ENCODE peak calls at places on chromosomes 11 and 22, in five cellular contexts. One of them, this sample, is unnamed.
A peak's percentile ranks its signal among the peaks of the same experiment; 100 is the strongest.

GRCh38 chr11:36333897-36334296 is 37.8 kb downstream of the PRR5L start:
- DNase-seq in activated CD4-positive, alpha-beta T cell treated with anti-CD3 and anti-CD28 coated beads for 4 hours: no peak
- DNase-seq in left lung: no peak
- DNase-seq in NCI-H1105 treated with DMSO at 0.1 percent for 48 hours: peak; percentile 9
- DNase-seq in GM12865: peak; percentile 30
- DNase-seq in this sample: no peak

GRCh38 chr11:92837595-92837994 is 131.9 kb upstream of the MTNR1B start:
- DNase-seq in GM12865: no peak
- DNase-seq in activated CD4-positive, alpha-beta T cell treated with anti-CD3 and anti-CD28 coated beads for 4 hours: no peak
- DNase-seq in NCI-H1105 treated with DMSO at 0.1 percent for 48 hours: peak; percentile 20
- DNase-seq in left lung: no peak
- DNase-seq in this sample: no peak

GRCh38 chr22:43185860-43186261 is 1.1 kb downstream of the TTLL12 start:
- DNase-seq in GM12865: peak; percentile 18
- DNase-seq in left lung: peak; percentile 68
- DNase-seq in activated CD4-positive, alpha-beta T cell treated with anti-CD3 and anti-CD28 coated beads for 4 hours: no peak
- DNase-seq in NCI-H1105 treated with DMSO at 0.1 percent for 48 hours: peak; percentile 70
- DNase-seq in this sample: no peak

GRCh38 chr11:6746086-6746618 is 25.6 kb downstream of the OR2AG2 start:
- DNase-seq in activated CD4-positive, alpha-beta T cell treated with anti-CD3 and anti-CD28 coated beads for 4 hours: peak; percentile 41
- DNase-seq in left lung: no peak
- DNase-seq in GM12865: peak; percentile 87
- DNase-seq in NCI-H1105 treated with DMSO at 0.1 percent for 48 hours: no peak
- DNase-seq in this sample: peak; percentile 32

GRCh38 chr22:37675930-37676571 is 615 bp downstream of the LGALS1 start:
- DNase-seq in NCI-H1105 treated with DMSO at 0.1 percent for 48 hours: no peak
- DNase-seq in left lung: no peak
- DNase-seq in GM12865: peak; percentile 48
- DNase-seq in activated CD4-positive, alpha-beta T cell treated with anti-CD3 and anti-CD28 coated beads for 4 hours: peak; percentile 25
- DNase-seq in this sample: no peak

GRCh38 chr11:84408946-84409411 is 1122.8 kb upstream of the CCDC90B start:
- DNase-seq in left lung: no peak
- DNase-seq in GM12865: no peak
- DNase-seq in activated CD4-positive, alpha-beta T cell treated with anti-CD3 and anti-CD28 coated beads for 4 hours: no peak
- DNase-seq in NCI-H1105 treated with DMSO at 0.1 percent for 48 hours: no peak
- DNase-seq in this sample: no peak

GRCh38 chr11:44737686-44738085 is 10.9 kb downstream of the TSPAN18 start:
- DNase-seq in GM12865: no peak
- DNase-seq in NCI-H1105 treated with DMSO at 0.1 percent for 48 hours: no peak
- DNase-seq in activated CD4-positive, alpha-beta T cell treated with anti-CD3 and anti-CD28 coated beads for 4 hours: no peak
- DNase-seq in left lung: no peak
- DNase-seq in this sample: no peak

GRCh38 chr11:12085371-12086251 is 24.8 kb upstream of the MICAL2 start:
- DNase-seq in activated CD4-positive, alpha-beta T cell treated with anti-CD3 and anti-CD28 coated beads for 4 hours: no peak
- DNase-seq in NCI-H1105 treated with DMSO at 0.1 percent for 48 hours: no peak
- DNase-seq in left lung: no peak
- DNase-seq in GM12865: no peak
- DNase-seq in this sample: no peak

GRCh38 chr11:19777342-19778102 is 64.9 kb downstream of the NAV2 start:
- DNase-seq in GM12865: peak; percentile 83
- DNase-seq in left lung: no peak
- DNase-seq in activated CD4-positive, alpha-beta T cell treated with anti-CD3 and anti-CD28 coated beads for 4 hours: no peak
- DNase-seq in NCI-H1105 treated with DMSO at 0.1 percent for 48 hours: peak; percentile 50
- DNase-seq in this sample: no peak

GRCh38 chr11:87038235-87038960 is 664 bp downstream of the TMEM135 start:
- DNase-seq in NCI-H1105 treated with DMSO at 0.1 percent for 48 hours: no peak
- DNase-seq in left lung: no peak
- DNase-seq in GM12865: peak; percentile 33
- DNase-seq in activated CD4-positive, alpha-beta T cell treated with anti-CD3 and anti-CD28 coated beads for 4 hours: no peak
- DNase-seq in this sample: no peak

GRCh38 chr11:70771099-70771885 is 373.0 kb downstream of the CTTN start:
- DNase-seq in left lung: no peak
- DNase-seq in activated CD4-positive, alpha-beta T cell treated with anti-CD3 and anti-CD28 coated beads for 4 hours: no peak
- DNase-seq in GM12865: no peak
- DNase-seq in NCI-H1105 treated with DMSO at 0.1 percent for 48 hours: no peak
- DNase-seq in this sample: no peak

GRCh38 chr11:43895601-43896000 is 15.0 kb downstream of the ALKBH3 start:
- DNase-seq in GM12865: no peak
- DNase-seq in NCI-H1105 treated with DMSO at 0.1 percent for 48 hours: no peak
- DNase-seq in left lung: no peak
- DNase-seq in activated CD4-positive, alpha-beta T cell treated with anti-CD3 and anti-CD28 coated beads for 4 hours: no peak
- DNase-seq in this sample: no peak

GRCh38 chr22:31583861-31584485 is 78.0 kb downstream of the PISD start:
- DNase-seq in activated CD4-positive, alpha-beta T cell treated with anti-CD3 and anti-CD28 coated beads for 4 hours: no peak
- DNase-seq in left lung: no peak
- DNase-seq in GM12865: no peak
- DNase-seq in NCI-H1105 treated with DMSO at 0.1 percent for 48 hours: no peak
- DNase-seq in this sample: no peak

GRCh38 chr11:2325123-2325522 is 23.3 kb downstream of the TSPAN32 start:
- DNase-seq in left lung: no peak
- DNase-seq in GM12865: no peak
- DNase-seq in activated CD4-positive, alpha-beta T cell treated with anti-CD3 and anti-CD28 coated beads for 4 hours: no peak
- DNase-seq in NCI-H1105 treated with DMSO at 0.1 percent for 48 hours: no peak
- DNase-seq in this sample: no peak

GRCh38 chr22:46357711-46358505 is 22.4 kb downstream of the TRMU start:
- DNase-seq in left lung: peak; percentile 57
- DNase-seq in activated CD4-positive, alpha-beta T cell treated with anti-CD3 and anti-CD28 coated beads for 4 hours: no peak
- DNase-seq in GM12865: no peak
- DNase-seq in NCI-H1105 treated with DMSO at 0.1 percent for 48 hours: no peak
- DNase-seq in this sample: no peak

GRCh38 chr22:43972931-43973330 is 17.7 kb downstream of the SAMM50 start:
- DNase-seq in GM12865: no peak
- DNase-seq in activated CD4-positive, alpha-beta T cell treated with anti-CD3 and anti-CD28 coated beads for 4 hours: no peak
- DNase-seq in NCI-H1105 treated with DMSO at 0.1 percent for 48 hours: no peak
- DNase-seq in left lung: no peak
- DNase-seq in this sample: no peak

GRCh38 chr11:126683766-126684728 is 316.5 kb downstream of the KIRREL3 start:
- DNase-seq in GM12865: no peak
- DNase-seq in activated CD4-positive, alpha-beta T cell treated with anti-CD3 and anti-CD28 coated beads for 4 hours: no peak
- DNase-seq in left lung: peak; percentile 60
- DNase-seq in NCI-H1105 treated with DMSO at 0.1 percent for 48 hours: no peak
- DNase-seq in this sample: no peak

GRCh38 chr22:24191381-24191841 is 10.1 kb downstream of the SUSD2 start:
- DNase-seq in activated CD4-positive, alpha-beta T cell treated with anti-CD3 and anti-CD28 coated beads for 4 hours: no peak
- DNase-seq in left lung: no peak
- DNase-seq in GM12865: no peak
- DNase-seq in NCI-H1105 treated with DMSO at 0.1 percent for 48 hours: no peak
- DNase-seq in this sample: no peak

GRCh38 chr11:76824980-76825725 is 35.6 kb upstream of the ACER3 start:
- DNase-seq in activated CD4-positive, alpha-beta T cell treated with anti-CD3 and anti-CD28 coated beads for 4 hours: no peak
- DNase-seq in GM12865: no peak
- DNase-seq in left lung: no peak
- DNase-seq in NCI-H1105 treated with DMSO at 0.1 percent for 48 hours: peak; percentile 15
- DNase-seq in this sample: no peak

GRCh38 chr22:49147171-49147570 is 680.5 kb downstream of the BRD1 start:
- DNase-seq in activated CD4-positive, alpha-beta T cell treated with anti-CD3 and anti-CD28 coated beads for 4 hours: no peak
- DNase-seq in GM12865: no peak
- DNase-seq in NCI-H1105 treated with DMSO at 0.1 percent for 48 hours: no peak
- DNase-seq in left lung: no peak
- DNase-seq in this sample: no peak

GRCh38 chr22:32343929-32344328 is 13.7 kb upstream of the RFPL3 start:
- DNase-seq in GM12865: no peak
- DNase-seq in left lung: no peak
- DNase-seq in NCI-H1105 treated with DMSO at 0.1 percent for 48 hours: no peak
- DNase-seq in activated CD4-positive, alpha-beta T cell treated with anti-CD3 and anti-CD28 coated beads for 4 hours: no peak
- DNase-seq in this sample: no peak

GRCh38 chr11:35615911-35616900 is 2.1 kb upstream of the FJX1 start:
- DNase-seq in GM12865: peak; percentile 56
- DNase-seq in activated CD4-positive, alpha-beta T cell treated with anti-CD3 and anti-CD28 coated beads for 4 hours: peak; percentile 15
- DNase-seq in left lung: no peak
- DNase-seq in NCI-H1105 treated with DMSO at 0.1 percent for 48 hours: peak; percentile 80
- DNase-seq in this sample: no peak

GRCh38 chr11:34652191-34652958 is 31.5 kb downstream of the EHF start:
- DNase-seq in activated CD4-positive, alpha-beta T cell treated with anti-CD3 and anti-CD28 coated beads for 4 hours: no peak
- DNase-seq in NCI-H1105 treated with DMSO at 0.1 percent for 48 hours: no peak
- DNase-seq in GM12865: peak; percentile 39
- DNase-seq in left lung: no peak
- DNase-seq in this sample: no peak

GRCh38 chr22:27480487-27480886 is 321.1 kb downstream of the MN1 start:
- DNase-seq in GM12865: no peak
- DNase-seq in activated CD4-positive, alpha-beta T cell treated with anti-CD3 and anti-CD28 coated beads for 4 hours: no peak
- DNase-seq in left lung: no peak
- DNase-seq in NCI-H1105 treated with DMSO at 0.1 percent for 48 hours: peak; percentile 29
- DNase-seq in this sample: no peak

GRCh38 chr11:68707527-68707926 is 23.2 kb downstream of the GAL start:
- DNase-seq in activated CD4-positive, alpha-beta T cell treated with anti-CD3 and anti-CD28 coated beads for 4 hours: no peak
- DNase-seq in NCI-H1105 treated with DMSO at 0.1 percent for 48 hours: no peak
- DNase-seq in left lung: no peak
- DNase-seq in GM12865: no peak
- DNase-seq in this sample: no peak

GRCh38 chr11:14812776-14813175 is 79.3 kb downstream of the CYP2R1 start:
- DNase-seq in activated CD4-positive, alpha-beta T cell treated with anti-CD3 and anti-CD28 coated beads for 4 hours: no peak
- DNase-seq in NCI-H1105 treated with DMSO at 0.1 percent for 48 hours: no peak
- DNase-seq in left lung: no peak
- DNase-seq in GM12865: no peak
- DNase-seq in this sample: no peak

GRCh38 chr22:37197451-37198289 is 9.6 kb upstream of the C1QTNF6 start:
- DNase-seq in GM12865: no peak
- DNase-seq in NCI-H1105 treated with DMSO at 0.1 percent for 48 hours: peak; percentile 8
- DNase-seq in activated CD4-positive, alpha-beta T cell treated with anti-CD3 and anti-CD28 coated beads for 4 hours: no peak
- DNase-seq in left lung: peak; percentile 81
- DNase-seq in this sample: no peak

GRCh38 chr11:3826721-3827120 is 14.0 kb downstream of the RHOG start:
- DNase-seq in left lung: no peak
- DNase-seq in GM12865: no peak
- DNase-seq in NCI-H1105 treated with DMSO at 0.1 percent for 48 hours: no peak
- DNase-seq in activated CD4-positive, alpha-beta T cell treated with anti-CD3 and anti-CD28 coated beads for 4 hours: no peak
- DNase-seq in this sample: no peak

GRCh38 chr11:117945047-117945820 is 16.0 kb upstream of the TMPRSS13 start:
- DNase-seq in NCI-H1105 treated with DMSO at 0.1 percent for 48 hours: no peak
- DNase-seq in activated CD4-positive, alpha-beta T cell treated with anti-CD3 and anti-CD28 coated beads for 4 hours: no peak
- DNase-seq in left lung: no peak
- DNase-seq in GM12865: peak; percentile 56
- DNase-seq in this sample: no peak

GRCh38 chr11:109933126-109933525 is 160.1 kb upstream of the ZC3H12C start:
- DNase-seq in left lung: no peak
- DNase-seq in NCI-H1105 treated with DMSO at 0.1 percent for 48 hours: no peak
- DNase-seq in GM12865: no peak
- DNase-seq in activated CD4-positive, alpha-beta T cell treated with anti-CD3 and anti-CD28 coated beads for 4 hours: no peak
- DNase-seq in this sample: no peak

GRCh38 chr11:8652140-8652539 is 30.3 kb downstream of the TRIM66 start:
- DNase-seq in activated CD4-positive, alpha-beta T cell treated with anti-CD3 and anti-CD28 coated beads for 4 hours: no peak
- DNase-seq in NCI-H1105 treated with DMSO at 0.1 percent for 48 hours: peak; percentile 8
- DNase-seq in GM12865: no peak
- DNase-seq in left lung: no peak
- DNase-seq in this sample: no peak

GRCh38 chr22:25006354-25006753 is 53.8 kb downstream of the KIAA1671 start:
- DNase-seq in GM12865: no peak
- DNase-seq in NCI-H1105 treated with DMSO at 0.1 percent for 48 hours: no peak
- DNase-seq in activated CD4-positive, alpha-beta T cell treated with anti-CD3 and anti-CD28 coated beads for 4 hours: no peak
- DNase-seq in left lung: no peak
- DNase-seq in this sample: no peak

GRCh38 chr11:63769044-63769718 is 606 bp upstream of the ZFTA start:
- DNase-seq in NCI-H1105 treated with DMSO at 0.1 percent for 48 hours: no peak
- DNase-seq in activated CD4-positive, alpha-beta T cell treated with anti-CD3 and anti-CD28 coated beads for 4 hours: peak; percentile 41
- DNase-seq in GM12865: peak; percentile 48
- DNase-seq in left lung: peak; percentile 84
- DNase-seq in this sample: peak; percentile 20

GRCh38 chr11:126431401-126432064 is 76.0 kb downstream of the ST3GAL4 start:
- DNase-seq in NCI-H1105 treated with DMSO at 0.1 percent for 48 hours: no peak
- DNase-seq in activated CD4-positive, alpha-beta T cell treated with anti-CD3 and anti-CD28 coated beads for 4 hours: no peak
- DNase-seq in GM12865: no peak
- DNase-seq in left lung: no peak
- DNase-seq in this sample: no peak

GRCh38 chr11:109035261-109035660 is 370.4 kb downstream of the DDX10 start:
- DNase-seq in activated CD4-positive, alpha-beta T cell treated with anti-CD3 and anti-CD28 coated beads for 4 hours: no peak
- DNase-seq in NCI-H1105 treated with DMSO at 0.1 percent for 48 hours: no peak
- DNase-seq in left lung: no peak
- DNase-seq in GM12865: no peak
- DNase-seq in this sample: no peak

GRCh38 chr11:4626207-4627105 is 10.8 kb upstream of the OR51D1 start:
- DNase-seq in GM12865: peak; percentile 77
- DNase-seq in activated CD4-positive, alpha-beta T cell treated with anti-CD3 and anti-CD28 coated beads for 4 hours: peak; percentile 14
- DNase-seq in left lung: no peak
- DNase-seq in NCI-H1105 treated with DMSO at 0.1 percent for 48 hours: peak; percentile 80
- DNase-seq in this sample: peak; percentile 11

GRCh38 chr11:60767388-60767811 is 10.7 kb downstream of the MS4A15 start:
- DNase-seq in GM12865: no peak
- DNase-seq in activated CD4-positive, alpha-beta T cell treated with anti-CD3 and anti-CD28 coated beads for 4 hours: no peak
- DNase-seq in left lung: no peak
- DNase-seq in NCI-H1105 treated with DMSO at 0.1 percent for 48 hours: no peak
- DNase-seq in this sample: no peak

GRCh38 chr11:130915556-130916237 is 582 bp downstream of the SNX19 start:
- DNase-seq in GM12865: peak; percentile 37
- DNase-seq in activated CD4-positive, alpha-beta T cell treated with anti-CD3 and anti-CD28 coated beads for 4 hours: no peak
- DNase-seq in NCI-H1105 treated with DMSO at 0.1 percent for 48 hours: no peak
- DNase-seq in left lung: no peak
- DNase-seq in this sample: no peak

This sample was measured in stimulated activated naive CD4-positive, alpha-beta T cell treated with Interleukin-2 at 50 U/mL for 16 hours.